ENCODE peak calls at places on chromosomes 7 and 10, in four cellular contexts. Q is BJ, N is IMR-90, G is endothelial cell. E is an unnamed sample.

GRCh38 chr10:3117486-3117885 is 50.1 kb downstream of the PFKP start:
- DNase-seq in Q (no peak), N (no peak), G (no peak), E (no peak)

GRCh38 chr7:90424720-90425119 is 21.5 kb downstream of the CLDN12 start:
- DNase-seq in Q (no peak), N (no peak), G (no peak), E (no peak)

GRCh38 chr10:96292971-96293909 is 11.0 kb upstream of the DNTT start:
- DNase-seq in Q (no peak), N (peak), G (peak), E (no peak)

GRCh38 chr10:72015868-72016267 is 51.7 kb downstream of the CHST3 start:
- DNase-seq in Q (no peak), N (no peak), G (no peak), E (no peak)

GRCh38 chr10:11192304-11193018 is 174.8 kb downstream of the CELF2 start:
- DNase-seq in Q (no peak), N (no peak), G (no peak), E (no peak)

GRCh38 chr7:25854059-25854458 is 297.9 kb upstream of the NFE2L3 start:
- DNase-seq in Q (no peak), N (no peak), G (no peak), E (no peak)

GRCh38 chr7:4297843-4298219 is 384.3 kb upstream of the FOXK1 start:
- DNase-seq in Q (no peak), N (no peak), G (no peak), E (no peak)

GRCh38 chr10:5971315-5971832 is 6.0 kb downstream of the IL15RA start:
- DNase-seq in Q (no peak), N (no peak), G (no peak), E (no peak)

GRCh38 chr7:102978280-102978679 is 65.5 kb downstream of the LRRC17 start:
- DNase-seq in Q (no peak), N (peak), G (no peak), E (no peak)

GRCh38 chr7:2015251-2015871 is 217.4 kb downstream of the MAD1L1 start:
- DNase-seq in Q (no peak), N (no peak), G (no peak), E (no peak)

GRCh38 chr10:131199646-131200045 is 111.9 kb downstream of the TCERG1L start:
- DNase-seq in Q (no peak), N (no peak), G (no peak), E (no peak)

GRCh38 chr7:47211467-47212121 is 370.3 kb downstream of the TNS3 start:
- DNase-seq in Q (no peak), N (no peak), G (no peak), E (no peak)

E was measured in stimulated activated effector memory CD8-positive, alpha-beta T cell treated with anti-CD3 and anti-CD28 coated beads, Interleukin-12 subunit alpha, Interleukin-12 subunit beta, amount 100 ng/mL, for 72 hours.